ENCODE peak calls at places on chromosomes 12 and 14, in eight cellular contexts. V is T follicular helper cell, E is neural progenitor cell, U is AG08395, X is choroid plexus epithelial cell, Y is iris pigment epithelial cell, I is globus pallidus, N is NCI-H1930. B is an unnamed sample.

GRCh38 chr12:13851828-13852227 is 129.6 kb downstream of the GRIN2B start:
- DNase-seq in Y (no peak), V (no peak), N (no peak), I (no peak), U (no peak), X (no peak), E (peak), B (no peak)

GRCh38 chr12:112148031-112148513 is 22.7 kb downstream of the TRAFD1 start:
- DNase-seq in N (no peak), I (no peak), X (peak), U (peak), Y (peak), V (no peak), E (no peak), B (no peak)

GRCh38 chr12:30965613-30965985 is 39.1 kb downstream of the TSPAN11 start:
- DNase-seq in V (no peak), X (peak), Y (peak), U (no peak), E (no peak), N (no peak), I (no peak), B (no peak)

GRCh38 chr14:77659822-77660221 is 43.4 kb upstream of the SPTLC2 start:
- DNase-seq in V (no peak), I (no peak), U (no peak), N (no peak), Y (peak), X (no peak), E (no peak), B (no peak)

GRCh38 chr14:55138091-55138490 is 9.0 kb downstream of the LGALS3 start:
- DNase-seq in E (peak), U (no peak), N (no peak), I (no peak), V (no peak), X (no peak), Y (no peak), B (no peak)

GRCh38 chr14:94129758-94130414 is 482 bp upstream of the IFI27L2 start:
- DNase-seq in E (peak), N (peak), U (peak), X (peak), V (peak), I (peak), Y (peak), B (no peak)

GRCh38 chr14:59281613-59282012 is 93.1 kb downstream of the DAAM1 start:
- DNase-seq in I (no peak), X (peak), V (no peak), E (no peak), Y (peak), U (peak), N (no peak), B (no peak)

GRCh38 chr14:20614038-20614840 is 23.1 kb upstream of the RNASE12 start:
- DNase-seq in I (no peak), X (peak), E (peak), U (no peak), N (no peak), V (no peak), Y (peak), B (no peak)

GRCh38 chr12:110846615-110847566 is at the start of gene CCDC63:
- DNase-seq in Y (peak), I (peak), X (peak), N (peak), V (no peak), E (peak), U (peak), B (peak)

GRCh38 chr12:122835693-122836026 is 403 bp downstream of the HIP1R start:
- DNase-seq in E (no peak), I (no peak), U (no peak), X (no peak), V (no peak), N (peak), Y (no peak), B (no peak)

GRCh38 chr12:39990122-39991101 is 115.5 kb downstream of the SLC2A13 start:
- DNase-seq in X (peak), E (peak), N (peak), U (peak), Y (peak), V (peak), I (peak), B (peak)

GRCh38 chr12:632102-632696 is 31.0 kb downstream of the NINJ2 start:
- DNase-seq in I (no peak), Y (peak), U (peak), E (peak), N (no peak), V (no peak), X (peak), B (no peak)

GRCh38 chr12:21656931-21657335 is 709 bp downstream of the LDHB start:
- DNase-seq in I (peak), U (peak), N (no peak), V (no peak), Y (peak), E (peak), X (peak), B (peak)

GRCh38 chr14:33052899-33053400 is 114.3 kb downstream of the NPAS3 start:
- DNase-seq in U (no peak), I (no peak), X (no peak), N (peak), E (no peak), Y (no peak), V (no peak), B (no peak)

GRCh38 chr12:101940400-101940950 is 63.1 kb downstream of the DRAM1 start:
- DNase-seq in X (no peak), I (no peak), U (no peak), N (no peak), E (no peak), Y (no peak), V (no peak), B (no peak)

GRCh38 chr12:34288963-34289345 is 266.7 kb downstream of the ALG10 start:
- DNase-seq in E (no peak), N (no peak), Y (no peak), V (no peak), U (no peak), X (no peak), I (no peak), B (no peak)

B was measured in upper lobe of left lung.